ENCODE peak calls at places on chromosomes 3 and 15, in seven cellular contexts. N is cardiac fibroblast, S is RWPE1, X is GM13976, G is IMR-90, J is tibial nerve, K is nephron progenitor cell. E is an unnamed sample.

GRCh38 chr15:88650556-88650955 is 11.7 kb downstream of the ISG20 start:
- DNase-seq in N (no peak), S (no peak), X (no peak), G (no peak), J (no peak), K (no peak), E (no peak)

GRCh38 chr3:154954750-154955149 is 125.4 kb upstream of the MME start:
- DNase-seq in N (peak; percentile 85), S (peak; percentile 31), X (no peak), G (peak; percentile 76), J (no peak), K (no peak), E (peak; percentile 90)

GRCh38 chr3:193498195-193498594 is 56.5 kb downstream of the ATP13A4 start:
- DNase-seq in N (no peak), S (no peak), X (no peak), G (no peak), J (no peak), K (no peak), E (no peak)

GRCh38 chr15:73628976-73629854 is 4.0 kb downstream of the NPTN start:
- DNase-seq in N (no peak), S (peak; percentile 28), X (no peak), G (no peak), J (no peak), K (no peak), E (no peak)

GRCh38 chr15:99677540-99678134 is 55.6 kb downstream of the LYSMD4 start:
- DNase-seq in N (no peak), S (no peak), X (peak; percentile 52), G (no peak), J (no peak), K (no peak), E (no peak)

GRCh38 chr3:6716374-6716773 is 144.5 kb upstream of the GRM7 start:
- DNase-seq in N (no peak), S (no peak), X (no peak), G (no peak), J (no peak), K (no peak), E (no peak)

GRCh38 chr3:58784425-58784824 is 117.9 kb upstream of the FAM3D start:
- DNase-seq in N (no peak), S (no peak), X (no peak), G (no peak), J (no peak), K (no peak), E (no peak)

GRCh38 chr3:27467545-27467944 is 16.6 kb downstream of the SLC4A7 start:
- DNase-seq in N (peak; percentile 66), S (peak; percentile 24), X (peak; percentile 62), G (peak; percentile 61), J (no peak), K (no peak), E (peak; percentile 81)

GRCh38 chr3:46666471-46666845 is 27.0 kb downstream of the ALS2CL start:
- DNase-seq in N (no peak), S (no peak), X (peak; percentile 16), G (no peak), J (no peak), K (no peak), E (no peak)

GRCh38 chr3:182738583-182739514 is 54.5 kb upstream of the ATP11B start:
- DNase-seq in N (no peak), S (peak; percentile 71), X (no peak), G (no peak), J (no peak), K (no peak), E (no peak)

GRCh38 chr3:159988617-159989251 is at the start of gene IL12A:
- DNase-seq in N (peak; percentile 74), S (peak; percentile 56), X (peak; percentile 90), G (peak; percentile 71), J (peak; percentile 34), K (peak; percentile 90), E (peak; percentile 73)

GRCh38 chr3:115922681-115923347 is 299.5 kb downstream of the GAP43 start:
- DNase-seq in N (peak; percentile 33), S (peak; percentile 10), X (no peak), G (peak; percentile 62), J (no peak), K (peak; percentile 15), E (peak; percentile 79)

GRCh38 chr3:15794303-15794771 is 3.4 kb downstream of the ANKRD28 start:
- DNase-seq in N (peak; percentile 85), S (no peak), X (no peak), G (peak; percentile 87), J (no peak), K (no peak), E (peak; percentile 89)

GRCh38 chr15:75785771-75786563 is 57.3 kb upstream of the UBE2Q2 start:
- DNase-seq in N (peak; percentile 8), S (no peak), X (no peak), G (no peak), J (no peak), K (peak; percentile 51), E (peak; percentile 23)

GRCh38 chr3:102378216-102378615 is 56.6 kb upstream of the ZPLD1 start:
- DNase-seq in N (no peak), S (peak; percentile 46), X (no peak), G (no peak), J (no peak), K (no peak), E (no peak)

GRCh38 chr3:158789592-158789991 is 12.3 kb upstream of the MFSD1 start:
- DNase-seq in N (peak; percentile 78), S (peak; percentile 28), X (no peak), G (peak; percentile 81), J (no peak), K (no peak), E (peak; percentile 90)

GRCh38 chr3:29758108-29759020 is 477.5 kb downstream of the RBMS3 start:
- DNase-seq in N (peak; percentile 93), S (peak; percentile 11), X (no peak), G (peak; percentile 85), J (no peak), K (no peak), E (peak; percentile 90)

GRCh38 chr3:127655641-127656040 is 17.1 kb upstream of the ABTB1 start:
- DNase-seq in N (peak; percentile 57), S (no peak), X (no peak), G (peak; percentile 56), J (no peak), K (no peak), E (peak; percentile 39)

GRCh38 chr3:134846084-134846483 is 51.0 kb downstream of the EPHB1 start:
- DNase-seq in N (no peak), S (no peak), X (no peak), G (no peak), J (no peak), K (no peak), E (no peak)

GRCh38 chr3:43866529-43867353 is 176.0 kb downstream of the ABHD5 start:
- DNase-seq in N (peak; percentile 99), S (peak; percentile 33), X (no peak), G (peak; percentile 86), J (no peak), K (no peak), E (peak; percentile 91)

GRCh38 chr3:124229836-124230235 is 237.9 kb upstream of the ROPN1 start:
- DNase-seq in N (no peak), S (no peak), X (no peak), G (no peak), J (no peak), K (no peak), E (no peak)

GRCh38 chr3:124229407-124229806 is 237.5 kb upstream of the ROPN1 start:
- DNase-seq in N (peak; percentile 22), S (peak; percentile 25), X (no peak), G (no peak), J (no peak), K (no peak), E (no peak)

GRCh38 chr3:124227150-124227630 is 235.3 kb upstream of the ROPN1 start:
- DNase-seq in N (peak; percentile 67), S (no peak), X (no peak), G (no peak), J (no peak), K (no peak), E (no peak)

GRCh38 chr3:124221286-124221821 is 229.4 kb upstream of the ROPN1 start:
- DNase-seq in N (peak; percentile 47), S (no peak), X (no peak), G (peak; percentile 8), J (no peak), K (no peak), E (no peak)

DNA sequence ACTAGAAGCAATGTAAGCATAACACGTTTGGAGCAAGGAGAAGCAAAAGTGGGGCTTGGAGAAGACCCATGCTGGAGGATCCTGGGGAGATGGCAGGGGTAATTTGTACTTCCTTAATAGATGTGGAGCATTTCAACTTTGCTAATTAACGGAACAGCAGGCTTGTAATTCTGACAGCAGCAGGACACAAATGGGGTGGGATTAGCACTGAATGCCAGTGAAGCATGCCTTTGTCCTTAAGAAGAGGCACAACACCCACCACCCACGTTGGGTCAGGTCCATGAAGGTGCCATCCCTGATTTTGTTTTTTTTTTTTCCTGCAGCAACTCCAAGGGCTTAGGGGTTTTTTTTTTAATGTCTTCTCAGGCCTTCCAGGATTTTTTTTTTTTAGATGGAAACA is 231.9 kb upstream of the ROPN1 start:
- DNase-seq in N (no peak), S (no peak), X (no peak), G (no peak), J (no peak), K (no peak), E (no peak)
- TF ChIP-seq CTCF in N (no peak), S (no peak), X (no peak), G (no peak), J (no peak), K (no peak), E (no peak)

GRCh38 chr3:151210676-151211381 is 7.8 kb upstream of the GPR171 start:
- DNase-seq in N (peak; percentile 25), S (no peak), X (no peak), G (no peak), J (no peak), K (no peak), E (peak; percentile 69)
- TF ChIP-seq CTCF in N (peak; percentile 31), S (no peak), X (no peak), G (no peak), J (no peak), K (no peak), E (no peak)

DNA sequence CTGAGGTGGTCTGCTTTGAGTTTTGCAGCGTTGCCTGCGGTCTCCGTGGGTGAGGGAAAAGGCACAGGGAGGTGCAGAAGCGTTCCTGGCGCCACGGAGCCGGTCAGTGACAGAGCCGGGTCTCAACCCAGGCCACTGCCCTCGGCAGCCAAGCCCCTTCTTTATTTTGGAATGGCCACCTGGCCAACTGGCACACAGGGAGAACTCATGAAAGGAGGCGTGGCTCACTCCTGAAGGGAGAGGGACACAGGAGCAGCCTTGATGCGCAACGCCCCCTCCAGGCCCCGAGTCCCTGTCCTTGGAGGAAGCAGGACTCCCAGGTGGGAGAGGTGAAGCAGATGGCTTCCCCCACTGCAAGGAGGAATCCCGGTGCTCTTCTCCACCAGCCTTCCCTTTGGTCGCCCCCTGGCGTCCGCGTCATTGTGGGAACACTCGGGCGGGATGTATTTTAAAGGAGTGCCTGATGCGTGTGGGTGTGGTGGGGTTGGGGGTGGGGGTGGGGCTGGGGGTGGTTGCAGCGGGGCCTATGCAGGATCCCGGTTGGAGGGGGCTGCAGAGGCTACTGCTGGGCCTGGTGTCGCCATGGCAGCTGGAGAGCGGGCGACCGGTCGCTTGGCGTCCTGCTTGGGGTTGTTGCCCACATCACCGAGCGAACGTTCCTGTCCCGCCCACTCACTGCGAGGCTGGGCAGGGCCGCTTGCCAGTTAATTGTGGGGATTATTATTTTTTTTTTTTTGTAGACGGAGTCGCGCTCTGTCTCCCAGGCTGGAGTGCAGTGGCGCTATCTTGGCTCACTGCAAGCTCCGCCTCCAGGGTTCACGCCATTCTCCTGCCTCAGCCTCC is 32.6 kb downstream of the APBA2 start:
- DNase-seq in N (peak; percentile 25), S (peak; percentile 16), X (no peak), G (no peak), J (no peak), K (peak; percentile 60), E (no peak)
- TF ChIP-seq CTCF in N (peak; percentile 15), S (no peak), X (no peak), G (no peak), J (no peak), K (peak; percentile 20), E (peak; percentile 40)

GRCh38 chr3:122679467-122680291 is 960 bp upstream of the PARP14 start:
- DNase-seq in N (peak; percentile 28), S (peak; percentile 8), X (peak; percentile 13), G (peak; percentile 27), J (no peak), K (peak; percentile 15), E (peak; percentile 3)
- TF ChIP-seq CTCF in N (no peak), S (peak; percentile 26), X (no peak), G (no peak), J (no peak), K (no peak), E (no peak)